ENCODE peak calls at places on chromosomes 12 and 14, in eight cellular contexts. Q is IMR-90, V is endothelial cell, R is omental fat pad, E is AG10803, K is foreskin fibroblast, O is GM10248, A is natural killer cell. Z is an unnamed sample.

GRCh38 chr12:5344131-5344530 is 87.8 kb upstream of the NTF3 start:
- DNase-seq in Q (no peak), V (no peak), R (no peak), E (no peak), K (no peak), O (no peak), A (no peak), Z (peak; percentile 29)

GRCh38 chr14:30240685-30241084 is 313.0 kb upstream of the PRKD1 start:
- DNase-seq in Q (peak; percentile 37), V (no peak), R (no peak), E (no peak), K (peak; percentile 74), O (no peak), A (no peak), Z (no peak)

GRCh38 chr14:84871734-84872133 is 658.2 kb upstream of the FLRT2 start:
- DNase-seq in Q (no peak), V (no peak), R (no peak), E (no peak), K (no peak), O (no peak), A (no peak), Z (no peak)

GRCh38 chr12:99131761-99132199 is 486.7 kb downstream of the APAF1 start:
- DNase-seq in Q (no peak), V (peak; percentile 4), R (no peak), E (no peak), K (no peak), O (peak; percentile 16), A (no peak), Z (no peak)

GRCh38 chr12:43964966-43965365 is 129.1 kb downstream of the TMEM117 start:
- DNase-seq in Q (peak; percentile 69), V (no peak), R (no peak), E (no peak), K (peak; percentile 13), O (no peak), A (no peak), Z (no peak)

GRCh38 chr14:99063620-99064225 is 208.3 kb downstream of the BCL11B start:
- DNase-seq in Q (no peak), V (no peak), R (no peak), E (no peak), K (no peak), O (no peak), A (no peak), Z (no peak)

GRCh38 chr14:22428681-22429315 is 160.2 kb downstream of the DAD1 start:
- DNase-seq in Q (peak; percentile 22), V (no peak), R (no peak), E (peak; percentile 16), K (no peak), O (no peak), A (no peak), Z (no peak)

GRCh38 chr14:74924061-74924460 is 1.0 kb upstream of the RPS6KL1 start:
- DNase-seq in Q (no peak), V (no peak), R (no peak), E (no peak), K (no peak), O (no peak), A (no peak), Z (no peak)

GRCh38 chr12:76003263-76003640 is 28.3 kb downstream of the PHLDA1 start:
- DNase-seq in Q (no peak), V (no peak), R (no peak), E (no peak), K (no peak), O (no peak), A (no peak), Z (no peak)

GRCh38 chr14:22865424-22866215 is 5.9 kb upstream of the LRP10 start:
- DNase-seq in Q (no peak), V (peak; percentile 30), R (no peak), E (no peak), K (no peak), O (no peak), A (no peak), Z (no peak)

DNA sequence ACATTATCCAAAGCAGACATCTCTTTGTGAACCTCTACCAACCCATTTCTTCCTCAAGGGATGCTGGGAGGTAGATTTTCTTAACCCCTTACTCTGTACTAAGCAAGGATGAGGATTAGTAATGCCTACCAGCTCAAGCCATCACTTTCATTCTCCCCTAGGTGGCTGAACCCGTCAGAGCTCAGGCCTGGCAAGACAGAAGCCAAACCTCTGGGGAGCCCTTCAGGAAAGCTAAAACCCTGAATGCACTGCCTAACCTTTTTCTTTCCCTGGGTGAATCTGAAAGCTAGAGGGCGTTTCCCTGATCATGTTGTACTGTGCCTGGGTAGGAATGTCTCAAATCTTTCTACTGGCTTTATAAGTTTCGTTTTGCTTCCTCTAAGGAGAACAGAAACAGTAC is 617.3 kb downstream of the RPL10L start:
- DNase-seq in Q (no peak), V (no peak), R (no peak), E (no peak), K (no peak), O (no peak), A (no peak), Z (no peak)
- TF ChIP-seq CTCF in Q (no peak), V (no peak), R (no peak), E (no peak), K (no peak), O (no peak), A (no peak), Z (no peak)

DNA sequence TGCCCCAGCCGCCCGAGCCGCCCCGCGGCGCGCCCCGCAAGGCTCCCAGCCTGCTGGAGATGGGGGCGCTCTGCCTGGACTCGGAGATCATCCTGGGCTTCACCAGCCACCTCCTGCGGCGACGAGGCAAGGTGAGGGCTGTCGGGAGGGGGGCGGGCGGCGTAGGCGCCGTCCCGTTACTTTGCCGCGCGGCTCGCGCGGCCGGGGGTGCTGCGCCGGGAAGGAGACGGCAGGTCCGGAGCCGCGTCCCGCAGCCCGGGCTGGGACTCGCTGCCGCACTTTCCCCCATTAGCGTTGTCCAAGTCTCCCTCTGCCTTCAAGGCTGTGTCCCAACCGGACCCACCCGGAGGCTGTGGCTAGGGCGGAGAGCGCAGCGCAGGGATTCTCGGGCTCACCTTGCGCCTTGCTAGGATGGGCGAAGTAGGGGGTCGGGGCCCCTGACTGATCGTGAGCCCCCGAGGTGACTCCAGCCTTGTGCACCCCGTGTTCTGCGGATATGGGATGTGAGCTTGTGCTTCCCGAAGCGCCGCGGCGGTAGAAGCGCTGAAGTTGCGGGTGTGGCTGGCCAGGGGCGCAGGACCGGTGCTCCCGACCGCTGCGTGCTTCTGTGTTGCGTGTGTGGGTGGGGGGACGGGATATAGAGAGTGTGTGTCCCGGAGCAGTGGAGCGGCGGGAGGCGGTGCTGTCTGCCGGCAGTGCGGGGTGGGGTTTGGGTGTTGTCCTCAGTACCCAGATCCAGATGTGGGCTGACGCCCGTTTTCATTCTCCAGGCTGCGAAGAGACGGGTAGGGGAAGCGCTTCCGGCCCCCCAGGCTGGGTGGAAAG is 1.7 kb upstream of the KIF26A start:
- DNase-seq in Q (no peak), V (no peak), R (no peak), E (no peak), K (peak; percentile 14), O (no peak), A (no peak), Z (no peak)
- TF ChIP-seq CTCF in Q (no peak), V (no peak), R (no peak), E (no peak), K (no peak), O (no peak), A (no peak), Z (no peak)

GRCh38 chr12:66063976-66064375 is 66.6 kb downstream of the LLPH start:
- DNase-seq in Q (no peak), V (no peak), R (no peak), E (peak; percentile 62), K (peak; percentile 36), O (no peak), A (no peak), Z (no peak)

GRCh38 chr12:66065623-66066022 is 64.9 kb downstream of the LLPH start:
- DNase-seq in Q (peak; percentile 49), V (no peak), R (no peak), E (peak; percentile 53), K (peak; percentile 64), O (no peak), A (no peak), Z (no peak)

GRCh38 chr12:66066929-66067281 is 63.6 kb downstream of the LLPH start:
- DNase-seq in Q (no peak), V (no peak), R (no peak), E (no peak), K (no peak), O (no peak), A (no peak), Z (no peak)

GRCh38 chr12:66065146-66065545 is 65.4 kb downstream of the LLPH start:
- DNase-seq in Q (peak; percentile 47), V (no peak), R (no peak), E (peak; percentile 33), K (peak; percentile 63), O (no peak), A (no peak), Z (no peak)

DNA sequence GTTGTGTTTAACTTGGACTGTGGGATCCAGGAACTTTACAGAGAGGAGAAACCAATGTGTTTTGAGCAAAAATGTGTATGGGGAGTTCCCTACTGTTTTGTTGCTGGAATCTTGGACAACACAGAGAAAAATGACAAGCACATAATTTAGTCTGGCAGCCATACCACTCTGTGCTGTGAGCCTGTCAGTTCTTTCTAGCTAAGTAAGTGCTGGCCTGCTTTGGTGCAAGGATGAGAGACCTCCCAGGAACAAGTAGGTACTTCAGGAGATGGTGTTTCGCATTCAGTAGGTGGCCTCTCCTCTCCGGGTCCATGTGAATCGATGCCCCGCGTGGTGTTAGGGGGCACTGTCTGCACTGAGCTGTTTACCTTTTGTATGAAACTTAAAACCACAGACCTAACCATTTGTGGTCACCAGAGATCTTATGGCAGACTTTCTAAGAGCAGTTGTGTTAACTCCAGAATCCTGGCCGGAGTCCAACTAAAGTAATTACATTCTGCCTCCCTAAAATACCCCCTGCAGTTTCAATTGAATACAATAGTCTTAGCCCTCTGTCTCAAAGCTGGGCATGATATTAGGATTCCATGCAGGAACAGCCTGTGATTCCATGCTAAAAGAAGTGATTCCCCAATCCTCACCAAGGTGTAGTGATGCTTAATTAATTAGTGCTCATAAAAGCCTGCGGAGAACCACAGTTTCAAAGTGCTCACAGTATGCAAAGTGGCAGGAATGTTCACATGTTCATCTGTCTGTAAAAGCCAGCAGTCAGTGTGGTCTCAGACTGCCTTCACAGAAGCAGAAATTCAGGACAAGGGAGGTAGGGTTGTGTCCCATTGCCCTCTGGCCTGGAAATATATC is 64.2 kb downstream of the LLPH start:
- DNase-seq in Q (peak; percentile 76), V (no peak), R (no peak), E (peak; percentile 50), K (peak; percentile 64), O (no peak), A (no peak), Z (peak; percentile 10)
- TF ChIP-seq CTCF in Q (no peak), V (no peak), R (no peak), E (peak; percentile 5), K (no peak), O (peak; percentile 24), A (no peak), Z (no peak)

GRCh38 chr12:84842406-84843013 is 70.1 kb downstream of the SLC6A15 start:
- DNase-seq in Q (peak; percentile 51), V (peak; percentile 33), R (no peak), E (peak; percentile 62), K (peak; percentile 74), O (peak; percentile 19), A (no peak), Z (no peak)
- TF ChIP-seq CTCF in Q (peak; percentile 69), V (peak; percentile 89), R (no peak), E (peak; percentile 92), K (peak; percentile 68), O (peak; percentile 51), A (no peak), Z (peak; percentile 15)

Z was measured in esophagus muscularis mucosa.